ENCODE peak calls at places on chromosomes 6 and 20, in ten cellular contexts. One of them, this sample, is unnamed.

GRCh38 chr6:40989204-40990179 is 49.5 kb downstream of the UNC5CL start:
- ATAC-seq in IMR-90: no peak
- ATAC-seq in CD4-positive, alpha-beta T cell: no peak
- ATAC-seq in upper lobe of left lung: no peak
- ATAC-seq in psoas muscle: no peak
- ATAC-seq in stimulated activated naive CD8-positive, alpha-beta T cell treated with anti-CD3 and anti-CD28 coated beads, Interleukin-15, amount 100 ng/mL, for 72 hours: no peak
- ATAC-seq in Right ventricle myocardium superior: no peak
- ATAC-seq in thoracic aorta: no peak
- ATAC-seq in pancreas: no peak
- ATAC-seq in left ventricle myocardium superior: no peak
- ATAC-seq in this sample: no peak

GRCh38 chr6:43771858-43772570 is 2.0 kb downstream of the VEGFA start:
- ATAC-seq in Right ventricle myocardium superior: peak; percentile 47
- ATAC-seq in IMR-90: peak; percentile 14
- ATAC-seq in left ventricle myocardium superior: peak; percentile 36
- ATAC-seq in CD4-positive, alpha-beta T cell: no peak
- ATAC-seq in stimulated activated naive CD8-positive, alpha-beta T cell treated with anti-CD3 and anti-CD28 coated beads, Interleukin-15, amount 100 ng/mL, for 72 hours: peak; percentile 58
- ATAC-seq in thoracic aorta: peak; percentile 30
- ATAC-seq in upper lobe of left lung: peak; percentile 9
- ATAC-seq in psoas muscle: peak; percentile 53
- ATAC-seq in pancreas: peak; percentile 56
- ATAC-seq in this sample: peak; percentile 26

GRCh38 chr6:47535316-47536046 is 57.9 kb downstream of the CD2AP start:
- ATAC-seq in stimulated activated naive CD8-positive, alpha-beta T cell treated with anti-CD3 and anti-CD28 coated beads, Interleukin-15, amount 100 ng/mL, for 72 hours: peak; percentile 43
- ATAC-seq in pancreas: no peak
- ATAC-seq in psoas muscle: no peak
- ATAC-seq in IMR-90: no peak
- ATAC-seq in Right ventricle myocardium superior: no peak
- ATAC-seq in left ventricle myocardium superior: no peak
- ATAC-seq in CD4-positive, alpha-beta T cell: no peak
- ATAC-seq in thoracic aorta: no peak
- ATAC-seq in upper lobe of left lung: no peak
- ATAC-seq in this sample: no peak

GRCh38 chr6:53250761-53251672 is 97.7 kb downstream of the ELOVL5 start:
- ATAC-seq in left ventricle myocardium superior: peak; percentile 62
- ATAC-seq in thoracic aorta: peak; percentile 45
- ATAC-seq in CD4-positive, alpha-beta T cell: no peak
- ATAC-seq in psoas muscle: no peak
- ATAC-seq in IMR-90: peak; percentile 48
- ATAC-seq in Right ventricle myocardium superior: peak; percentile 68
- ATAC-seq in upper lobe of left lung: no peak
- ATAC-seq in pancreas: no peak
- ATAC-seq in stimulated activated naive CD8-positive, alpha-beta T cell treated with anti-CD3 and anti-CD28 coated beads, Interleukin-15, amount 100 ng/mL, for 72 hours: no peak
- ATAC-seq in this sample: peak; percentile 18

GRCh38 chr6:41672816-41673703 is 34.8 kb downstream of the MDFI start:
- ATAC-seq in stimulated activated naive CD8-positive, alpha-beta T cell treated with anti-CD3 and anti-CD28 coated beads, Interleukin-15, amount 100 ng/mL, for 72 hours: no peak
- ATAC-seq in CD4-positive, alpha-beta T cell: no peak
- ATAC-seq in thoracic aorta: no peak
- ATAC-seq in Right ventricle myocardium superior: no peak
- ATAC-seq in upper lobe of left lung: no peak
- ATAC-seq in left ventricle myocardium superior: no peak
- ATAC-seq in pancreas: no peak
- ATAC-seq in psoas muscle: no peak
- ATAC-seq in IMR-90: no peak
- ATAC-seq in this sample: no peak

GRCh38 chr6:53707108-53707897 is 41.7 kb upstream of the KLHL31 start:
- ATAC-seq in upper lobe of left lung: no peak
- ATAC-seq in IMR-90: peak; percentile 78
- ATAC-seq in left ventricle myocardium superior: no peak
- ATAC-seq in stimulated activated naive CD8-positive, alpha-beta T cell treated with anti-CD3 and anti-CD28 coated beads, Interleukin-15, amount 100 ng/mL, for 72 hours: no peak
- ATAC-seq in thoracic aorta: no peak
- ATAC-seq in pancreas: no peak
- ATAC-seq in CD4-positive, alpha-beta T cell: no peak
- ATAC-seq in Right ventricle myocardium superior: no peak
- ATAC-seq in psoas muscle: no peak
- ATAC-seq in this sample: no peak

GRCh38 chr20:56861590-56861989 is 232.5 kb downstream of the TFAP2C start:
- ATAC-seq in IMR-90: no peak
- ATAC-seq in Right ventricle myocardium superior: no peak
- ATAC-seq in thoracic aorta: no peak
- ATAC-seq in pancreas: no peak
- ATAC-seq in left ventricle myocardium superior: no peak
- ATAC-seq in upper lobe of left lung: no peak
- ATAC-seq in stimulated activated naive CD8-positive, alpha-beta T cell treated with anti-CD3 and anti-CD28 coated beads, Interleukin-15, amount 100 ng/mL, for 72 hours: no peak
- ATAC-seq in CD4-positive, alpha-beta T cell: no peak
- ATAC-seq in psoas muscle: no peak
- ATAC-seq in this sample: no peak

GRCh38 chr20:16801919-16802651 is 53.9 kb downstream of the OTOR start:
- ATAC-seq in left ventricle myocardium superior: no peak
- ATAC-seq in stimulated activated naive CD8-positive, alpha-beta T cell treated with anti-CD3 and anti-CD28 coated beads, Interleukin-15, amount 100 ng/mL, for 72 hours: no peak
- ATAC-seq in CD4-positive, alpha-beta T cell: no peak
- ATAC-seq in upper lobe of left lung: no peak
- ATAC-seq in thoracic aorta: no peak
- ATAC-seq in IMR-90: peak; percentile 81
- ATAC-seq in Right ventricle myocardium superior: no peak
- ATAC-seq in psoas muscle: no peak
- ATAC-seq in pancreas: no peak
- ATAC-seq in this sample: no peak

GRCh38 chr6:85865665-85866372 is 223.1 kb upstream of the SYNCRIP start:
- ATAC-seq in thoracic aorta: peak; percentile 25
- ATAC-seq in CD4-positive, alpha-beta T cell: no peak
- ATAC-seq in IMR-90: peak; percentile 76
- ATAC-seq in Right ventricle myocardium superior: peak; percentile 59
- ATAC-seq in stimulated activated naive CD8-positive, alpha-beta T cell treated with anti-CD3 and anti-CD28 coated beads, Interleukin-15, amount 100 ng/mL, for 72 hours: peak; percentile 63
- ATAC-seq in upper lobe of left lung: peak; percentile 40
- ATAC-seq in left ventricle myocardium superior: peak; percentile 61
- ATAC-seq in pancreas: peak; percentile 44
- ATAC-seq in psoas muscle: peak; percentile 41
- ATAC-seq in this sample: no peak

GRCh38 chr6:125030969-125031368 is 68.7 kb downstream of the RNF217 start:
- ATAC-seq in left ventricle myocardium superior: no peak
- ATAC-seq in stimulated activated naive CD8-positive, alpha-beta T cell treated with anti-CD3 and anti-CD28 coated beads, Interleukin-15, amount 100 ng/mL, for 72 hours: no peak
- ATAC-seq in pancreas: no peak
- ATAC-seq in IMR-90: no peak
- ATAC-seq in Right ventricle myocardium superior: no peak
- ATAC-seq in thoracic aorta: no peak
- ATAC-seq in upper lobe of left lung: no peak
- ATAC-seq in CD4-positive, alpha-beta T cell: no peak
- ATAC-seq in psoas muscle: no peak
- ATAC-seq in this sample: no peak

GRCh38 chr6:112113371-112113770 is 26.0 kb downstream of the FAM229B start:
- ATAC-seq in left ventricle myocardium superior: peak; percentile 63
- ATAC-seq in stimulated activated naive CD8-positive, alpha-beta T cell treated with anti-CD3 and anti-CD28 coated beads, Interleukin-15, amount 100 ng/mL, for 72 hours: no peak
- ATAC-seq in Right ventricle myocardium superior: peak; percentile 55
- ATAC-seq in IMR-90: peak; percentile 46
- ATAC-seq in pancreas: no peak
- ATAC-seq in CD4-positive, alpha-beta T cell: no peak
- ATAC-seq in upper lobe of left lung: no peak
- ATAC-seq in thoracic aorta: no peak
- ATAC-seq in psoas muscle: no peak
- ATAC-seq in this sample: no peak

GRCh38 chr20:39090881-39091280 is 128.7 kb downstream of the DHX35 start:
- ATAC-seq in Right ventricle myocardium superior: no peak
- ATAC-seq in upper lobe of left lung: no peak
- ATAC-seq in CD4-positive, alpha-beta T cell: no peak
- ATAC-seq in left ventricle myocardium superior: no peak
- ATAC-seq in IMR-90: no peak
- ATAC-seq in pancreas: no peak
- ATAC-seq in stimulated activated naive CD8-positive, alpha-beta T cell treated with anti-CD3 and anti-CD28 coated beads, Interleukin-15, amount 100 ng/mL, for 72 hours: no peak
- ATAC-seq in psoas muscle: no peak
- ATAC-seq in thoracic aorta: no peak
- ATAC-seq in this sample: no peak

GRCh38 chr6:8182857-8183256 is 80.5 kb upstream of the EEF1E1 start:
- ATAC-seq in IMR-90: no peak
- ATAC-seq in CD4-positive, alpha-beta T cell: no peak
- ATAC-seq in psoas muscle: no peak
- ATAC-seq in thoracic aorta: no peak
- ATAC-seq in pancreas: no peak
- ATAC-seq in upper lobe of left lung: no peak
- ATAC-seq in Right ventricle myocardium superior: peak; percentile 81
- ATAC-seq in stimulated activated naive CD8-positive, alpha-beta T cell treated with anti-CD3 and anti-CD28 coated beads, Interleukin-15, amount 100 ng/mL, for 72 hours: no peak
- ATAC-seq in left ventricle myocardium superior: peak; percentile 63
- ATAC-seq in this sample: no peak

This sample was measured in activated T-helper 17 cell treated with anti-CD3 and anti-CD28 coated beads, Interleukin-2, amount 50 U/mL, for 72 hours.